ENCODE peak calls at places on chromosome 12, in nine cellular contexts. One of them, this sample, is unnamed.

GRCh38 chr12:53232641-53233538 is 881 bp upstream of the RARG start:
- DNase-seq in Karpas-422: peak; percentile 56
- DNase-seq in K562: peak; percentile 46
- DNase-seq in CD8-positive, alpha-beta T cell: peak; percentile 41
- DNase-seq in PC-9: peak; percentile 69
- DNase-seq in astrocyte of the cerebellum: no peak
- DNase-seq in AG09309: no peak
- DNase-seq in AG10803: peak; percentile 56
- DNase-seq in mucosa of descending colon: peak; percentile 81
- DNase-seq in this sample: no peak

GRCh38 chr12:13897811-13898210 is 83.6 kb downstream of the GRIN2B start:
- DNase-seq in CD8-positive, alpha-beta T cell: no peak
- DNase-seq in K562: no peak
- DNase-seq in astrocyte of the cerebellum: no peak
- DNase-seq in mucosa of descending colon: no peak
- DNase-seq in AG09309: no peak
- DNase-seq in Karpas-422: no peak
- DNase-seq in PC-9: no peak
- DNase-seq in AG10803: no peak
- DNase-seq in this sample: no peak

GRCh38 chr12:95959107-95959506 is 16.0 kb downstream of the AMDHD1 start:
- DNase-seq in mucosa of descending colon: no peak
- DNase-seq in AG09309: no peak
- DNase-seq in K562: no peak
- DNase-seq in astrocyte of the cerebellum: no peak
- DNase-seq in CD8-positive, alpha-beta T cell: no peak
- DNase-seq in AG10803: peak; percentile 10
- DNase-seq in Karpas-422: peak; percentile 62
- DNase-seq in PC-9: no peak
- DNase-seq in this sample: no peak

GRCh38 chr12:103833095-103833777 is 7.8 kb downstream of the NT5DC3 start:
- DNase-seq in AG10803: peak; percentile 72
- DNase-seq in mucosa of descending colon: no peak
- DNase-seq in AG09309: peak; percentile 48
- DNase-seq in CD8-positive, alpha-beta T cell: no peak
- DNase-seq in astrocyte of the cerebellum: no peak
- DNase-seq in Karpas-422: no peak
- DNase-seq in PC-9: no peak
- DNase-seq in K562: no peak
- DNase-seq in this sample: no peak

GRCh38 chr12:459430-460258 is at the start of gene B4GALNT3:
- DNase-seq in Karpas-422: no peak
- DNase-seq in mucosa of descending colon: peak; percentile 89
- DNase-seq in AG10803: no peak
- DNase-seq in K562: peak; percentile 83
- DNase-seq in CD8-positive, alpha-beta T cell: peak; percentile 16
- DNase-seq in AG09309: no peak
- DNase-seq in PC-9: peak; percentile 67
- DNase-seq in astrocyte of the cerebellum: no peak
- DNase-seq in this sample: no peak

GRCh38 chr12:7989827-7990491 is 42.6 kb upstream of the FOXJ2 start:
- DNase-seq in mucosa of descending colon: no peak
- DNase-seq in PC-9: peak; percentile 70
- DNase-seq in CD8-positive, alpha-beta T cell: peak; percentile 57
- DNase-seq in astrocyte of the cerebellum: no peak
- DNase-seq in AG10803: no peak
- DNase-seq in Karpas-422: no peak
- DNase-seq in K562: peak; percentile 7
- DNase-seq in AG09309: no peak
- DNase-seq in this sample: no peak

GRCh38 chr12:119457251-119457650 is 122.7 kb downstream of the CCDC60 start:
- DNase-seq in PC-9: no peak
- DNase-seq in AG10803: no peak
- DNase-seq in mucosa of descending colon: no peak
- DNase-seq in AG09309: no peak
- DNase-seq in astrocyte of the cerebellum: no peak
- DNase-seq in CD8-positive, alpha-beta T cell: no peak
- DNase-seq in K562: no peak
- DNase-seq in Karpas-422: peak; percentile 11
- DNase-seq in this sample: no peak

GRCh38 chr12:3275171-3276041 is 198.2 kb downstream of the TSPAN9 start:
- DNase-seq in astrocyte of the cerebellum: peak; percentile 49
- DNase-seq in K562: peak; percentile 82
- DNase-seq in PC-9: peak; percentile 81
- DNase-seq in Karpas-422: peak; percentile 88
- DNase-seq in AG09309: peak; percentile 14
- DNase-seq in mucosa of descending colon: peak; percentile 81
- DNase-seq in AG10803: peak; percentile 56
- DNase-seq in CD8-positive, alpha-beta T cell: peak; percentile 73
- DNase-seq in this sample: no peak

GRCh38 chr12:4274960-4275868 is 1.7 kb downstream of the CCND2 start:
- DNase-seq in Karpas-422: no peak
- DNase-seq in PC-9: no peak
- DNase-seq in mucosa of descending colon: peak; percentile 64
- DNase-seq in CD8-positive, alpha-beta T cell: no peak
- DNase-seq in K562: no peak
- DNase-seq in astrocyte of the cerebellum: no peak
- DNase-seq in AG09309: no peak
- DNase-seq in AG10803: no peak
- DNase-seq in this sample: no peak

GRCh38 chr12:65325183-65325582 is 46.7 kb downstream of the MSRB3 start:
- DNase-seq in CD8-positive, alpha-beta T cell: no peak
- DNase-seq in AG10803: no peak
- DNase-seq in PC-9: no peak
- DNase-seq in astrocyte of the cerebellum: no peak
- DNase-seq in Karpas-422: no peak
- DNase-seq in AG09309: no peak
- DNase-seq in K562: no peak
- DNase-seq in mucosa of descending colon: no peak
- DNase-seq in this sample: no peak

GRCh38 chr12:497501-498160 is 37.9 kb downstream of the B4GALNT3 start:
- DNase-seq in PC-9: no peak
- DNase-seq in AG09309: no peak
- DNase-seq in K562: no peak
- DNase-seq in Karpas-422: no peak
- DNase-seq in astrocyte of the cerebellum: no peak
- DNase-seq in mucosa of descending colon: no peak
- DNase-seq in AG10803: no peak
- DNase-seq in CD8-positive, alpha-beta T cell: no peak
- DNase-seq in this sample: no peak

GRCh38 chr12:28172434-28173030 is 17.7 kb upstream of the CCDC91 start:
- DNase-seq in mucosa of descending colon: no peak
- DNase-seq in K562: peak; percentile 24
- DNase-seq in PC-9: peak; percentile 31
- DNase-seq in astrocyte of the cerebellum: peak; percentile 48
- DNase-seq in AG10803: peak; percentile 71
- DNase-seq in AG09309: peak; percentile 44
- DNase-seq in CD8-positive, alpha-beta T cell: no peak
- DNase-seq in Karpas-422: peak; percentile 60
- DNase-seq in this sample: peak; percentile 28

GRCh38 chr12:2902287-2902880 is 11.7 kb downstream of the TULP3 start:
- DNase-seq in K562: no peak
- DNase-seq in mucosa of descending colon: no peak
- DNase-seq in AG09309: no peak
- DNase-seq in CD8-positive, alpha-beta T cell: no peak
- DNase-seq in astrocyte of the cerebellum: no peak
- DNase-seq in Karpas-422: no peak
- DNase-seq in AG10803: peak; percentile 38
- DNase-seq in PC-9: no peak
- DNase-seq in this sample: no peak

GRCh38 chr12:108629156-108629555 is 4.5 kb downstream of the SELPLG start:
- DNase-seq in PC-9: no peak
- DNase-seq in Karpas-422: no peak
- DNase-seq in CD8-positive, alpha-beta T cell: no peak
- DNase-seq in mucosa of descending colon: no peak
- DNase-seq in K562: peak; percentile 39
- DNase-seq in AG10803: no peak
- DNase-seq in AG09309: no peak
- DNase-seq in astrocyte of the cerebellum: no peak
- DNase-seq in this sample: no peak
- H3K4me3 ChIP-seq in PC-9: no peak overlapping the region
- H3K4me3 ChIP-seq in Karpas-422: no peak overlapping the region
- H3K4me3 ChIP-seq in CD8-positive, alpha-beta T cell: peak overlapping the region; percentile 71
- H3K4me3 ChIP-seq in mucosa of descending colon: no peak overlapping the region
- H3K4me3 ChIP-seq in K562: peak overlapping the region; percentile 90
- H3K4me3 ChIP-seq in AG10803: no peak overlapping the region
- H3K4me3 ChIP-seq in AG09309: no peak overlapping the region
- H3K4me3 ChIP-seq in astrocyte of the cerebellum: no peak overlapping the region
- H3K4me3 ChIP-seq in this sample: no peak overlapping the region

GRCh38 chr12:114679452-114679875 is 4.5 kb downstream of the TBX3 start:
- DNase-seq in astrocyte of the cerebellum: no peak
- DNase-seq in K562: no peak
- DNase-seq in AG10803: no peak
- DNase-seq in Karpas-422: no peak
- DNase-seq in CD8-positive, alpha-beta T cell: no peak
- DNase-seq in AG09309: no peak
- DNase-seq in PC-9: no peak
- DNase-seq in mucosa of descending colon: no peak
- DNase-seq in this sample: no peak
- H3K4me3 ChIP-seq in astrocyte of the cerebellum: peak overlapping the region; percentile 90
- H3K4me3 ChIP-seq in K562: no peak overlapping the region
- H3K4me3 ChIP-seq in AG10803: peak overlapping the region; percentile 94
- H3K4me3 ChIP-seq in Karpas-422: no peak overlapping the region
- H3K4me3 ChIP-seq in CD8-positive, alpha-beta T cell: no peak overlapping the region
- H3K4me3 ChIP-seq in AG09309: peak overlapping the region; percentile 78
- H3K4me3 ChIP-seq in PC-9: no peak overlapping the region
- H3K4me3 ChIP-seq in mucosa of descending colon: no peak overlapping the region
- H3K4me3 ChIP-seq in this sample: peak overlapping the region; percentile 89

DNA sequence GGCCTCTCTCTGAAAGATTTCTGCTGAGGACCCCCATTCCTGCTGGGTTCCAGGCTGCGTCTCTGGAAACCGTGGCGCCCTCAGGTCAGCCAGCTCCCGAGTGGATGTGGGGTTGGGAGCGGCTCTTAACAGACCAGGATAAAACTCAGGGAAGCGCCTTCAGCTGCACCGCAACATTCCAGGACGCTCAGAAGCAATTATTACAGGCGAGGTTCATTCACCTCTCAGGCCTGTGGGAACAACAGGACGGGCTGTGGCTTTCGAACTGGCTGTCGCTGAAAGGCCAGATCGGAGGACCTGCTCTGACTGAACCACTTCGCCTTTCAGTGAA is 351 bp upstream of the GAS2L3 start:
- DNase-seq in astrocyte of the cerebellum: no peak
- DNase-seq in mucosa of descending colon: no peak
- DNase-seq in CD8-positive, alpha-beta T cell: no peak
- DNase-seq in Karpas-422: no peak
- DNase-seq in AG09309: no peak
- DNase-seq in PC-9: no peak
- DNase-seq in AG10803: no peak
- DNase-seq in K562: no peak
- DNase-seq in this sample: no peak
- H3K4me3 ChIP-seq in astrocyte of the cerebellum: peak overlapping the region; percentile 81
- H3K4me3 ChIP-seq in mucosa of descending colon: peak overlapping the region; percentile 50
- H3K4me3 ChIP-seq in CD8-positive, alpha-beta T cell: peak overlapping the region; percentile 62
- H3K4me3 ChIP-seq in Karpas-422: peak overlapping the region; percentile 63
- H3K4me3 ChIP-seq in AG09309: peak overlapping the region; percentile 87
- H3K4me3 ChIP-seq in PC-9: peak overlapping the region; percentile 82
- H3K4me3 ChIP-seq in AG10803: peak overlapping the region; percentile 89
- H3K4me3 ChIP-seq in K562: peak overlapping the region; percentile 54
- H3K4me3 ChIP-seq in this sample: peak overlapping the region; percentile 83

DNA sequence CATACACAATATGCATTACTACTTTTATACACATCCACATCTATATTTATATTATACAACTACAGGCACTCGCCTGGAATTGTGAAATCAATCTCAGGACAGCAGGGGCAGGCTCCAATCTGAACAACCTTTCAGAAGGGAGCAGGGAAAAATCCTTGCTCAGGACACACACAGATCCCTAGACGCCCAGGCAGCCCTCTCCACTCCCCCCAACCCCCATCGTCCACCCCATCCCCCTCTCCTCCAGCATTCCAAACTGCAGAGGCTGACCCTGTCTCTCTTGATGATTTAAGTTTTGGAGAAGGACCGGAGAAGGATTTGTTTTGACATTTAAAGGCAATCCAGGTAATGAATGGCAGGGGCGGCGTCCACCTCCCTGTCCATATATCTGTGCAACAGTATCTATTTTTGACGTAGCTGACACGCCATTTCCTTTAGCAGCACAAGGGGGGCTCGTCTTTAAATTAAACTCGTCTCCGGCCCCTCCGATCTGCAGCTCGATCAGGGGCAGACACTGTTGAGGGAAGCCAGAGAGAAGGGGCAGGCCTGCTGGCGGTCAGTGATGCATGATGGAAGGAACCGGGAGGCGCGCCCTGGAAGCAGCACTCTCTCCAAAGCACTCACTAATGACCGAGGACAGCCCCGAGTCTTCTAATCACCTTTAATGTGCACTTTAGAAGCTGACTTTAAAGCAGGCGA is 95.0 kb upstream of the TBX5 start:
- DNase-seq in CD8-positive, alpha-beta T cell: no peak
- DNase-seq in Karpas-422: no peak
- DNase-seq in K562: no peak
- DNase-seq in AG09309: no peak
- DNase-seq in mucosa of descending colon: no peak
- DNase-seq in astrocyte of the cerebellum: no peak
- DNase-seq in PC-9: no peak
- DNase-seq in AG10803: no peak
- DNase-seq in this sample: no peak
- H3K4me3 ChIP-seq in CD8-positive, alpha-beta T cell: no peak overlapping the region
- H3K4me3 ChIP-seq in Karpas-422: no peak overlapping the region
- H3K4me3 ChIP-seq in K562: no peak overlapping the region
- H3K4me3 ChIP-seq in AG09309: no peak overlapping the region
- H3K4me3 ChIP-seq in mucosa of descending colon: no peak overlapping the region
- H3K4me3 ChIP-seq in astrocyte of the cerebellum: no peak overlapping the region
- H3K4me3 ChIP-seq in PC-9: no peak overlapping the region
- H3K4me3 ChIP-seq in AG10803: no peak overlapping the region
- H3K4me3 ChIP-seq in this sample: no peak overlapping the region

GRCh38 chr12:91180577-91180976 is 2.0 kb downstream of the DCN start:
- DNase-seq in AG10803: peak; percentile 95
- DNase-seq in astrocyte of the cerebellum: peak; percentile 81
- DNase-seq in Karpas-422: peak; percentile 74
- DNase-seq in AG09309: peak; percentile 82
- DNase-seq in K562: no peak
- DNase-seq in PC-9: no peak
- DNase-seq in CD8-positive, alpha-beta T cell: no peak
- DNase-seq in mucosa of descending colon: no peak
- DNase-seq in this sample: no peak

GRCh38 chr12:91181053-91181452 is 1.6 kb downstream of the DCN start:
- DNase-seq in AG10803: peak; percentile 41
- DNase-seq in astrocyte of the cerebellum: no peak
- DNase-seq in AG09309: no peak
- DNase-seq in Karpas-422: peak; percentile 69
- DNase-seq in K562: no peak
- DNase-seq in mucosa of descending colon: no peak
- DNase-seq in CD8-positive, alpha-beta T cell: no peak
- DNase-seq in PC-9: no peak
- DNase-seq in this sample: no peak

GRCh38 chr12:91183565-91183964 is 948 bp upstream of the DCN start:
- DNase-seq in mucosa of descending colon: no peak
- DNase-seq in Karpas-422: no peak
- DNase-seq in astrocyte of the cerebellum: no peak
- DNase-seq in CD8-positive, alpha-beta T cell: no peak
- DNase-seq in K562: no peak
- DNase-seq in PC-9: no peak
- DNase-seq in AG09309: no peak
- DNase-seq in AG10803: no peak
- DNase-seq in this sample: no peak

GRCh38 chr12:91185437-91185836 is 2.8 kb upstream of the DCN start:
- DNase-seq in astrocyte of the cerebellum: no peak
- DNase-seq in AG09309: no peak
- DNase-seq in CD8-positive, alpha-beta T cell: no peak
- DNase-seq in mucosa of descending colon: no peak
- DNase-seq in Karpas-422: no peak
- DNase-seq in AG10803: no peak
- DNase-seq in PC-9: no peak
- DNase-seq in K562: no peak
- DNase-seq in this sample: no peak

GRCh38 chr12:91182664-91183455 is at the start of gene DCN:
- DNase-seq in astrocyte of the cerebellum: no peak
- DNase-seq in Karpas-422: peak; percentile 86
- DNase-seq in PC-9: no peak
- DNase-seq in CD8-positive, alpha-beta T cell: no peak
- DNase-seq in mucosa of descending colon: no peak
- DNase-seq in AG10803: peak; percentile 55
- DNase-seq in AG09309: no peak
- DNase-seq in K562: no peak
- DNase-seq in this sample: no peak
- H3K4me3 ChIP-seq in astrocyte of the cerebellum: peak within 1 kb of the TSS; percentile 34
- H3K4me3 ChIP-seq in Karpas-422: peak within 1 kb of the TSS; percentile 55
- H3K4me3 ChIP-seq in PC-9: no peak within 1 kb of the TSS
- H3K4me3 ChIP-seq in CD8-positive, alpha-beta T cell: no peak within 1 kb of the TSS
- H3K4me3 ChIP-seq in mucosa of descending colon: no peak within 1 kb of the TSS
- H3K4me3 ChIP-seq in AG10803: peak within 1 kb of the TSS; percentile 72
- H3K4me3 ChIP-seq in AG09309: peak within 1 kb of the TSS; percentile 45
- H3K4me3 ChIP-seq in K562: no peak within 1 kb of the TSS
- H3K4me3 ChIP-seq in this sample: peak within 1 kb of the TSS; percentile 53

This sample was measured in skeletal muscle cell.